ENCODE peak calls at places on chromosome 16, in four cellular contexts. One of them, this sample, is unnamed.

GRCh38 chr16:89324056-89325010 is 106.8 kb downstream of the ZNF778 start:
- DNase-seq in GM12878: peak
- DNase-seq in K562: no peak
- DNase-seq in endothelial cell of umbilical vein: no peak
- DNase-seq in this sample: peak

GRCh38 chr16:88773812-88774291 is 11.2 kb downstream of the PIEZO1 start:
- DNase-seq in GM12878: no peak
- DNase-seq in K562: peak
- DNase-seq in endothelial cell of umbilical vein: peak
- DNase-seq in this sample: peak

GRCh38 chr16:70590722-70591438 is 55.5 kb upstream of the IL34 start:
- DNase-seq in GM12878: no peak
- DNase-seq in K562: no peak
- DNase-seq in endothelial cell of umbilical vein: no peak
- DNase-seq in this sample: no peak

GRCh38 chr16:67181346-67181745 is 2.4 kb downstream of the MATCAP1 start:
- DNase-seq in GM12878: no peak
- DNase-seq in K562: no peak
- DNase-seq in endothelial cell of umbilical vein: peak
- DNase-seq in this sample: peak

GRCh38 chr16:50154369-50154947 is 1.4 kb downstream of the TENT4B start:
- DNase-seq in GM12878: no peak
- DNase-seq in K562: peak
- DNase-seq in endothelial cell of umbilical vein: peak
- DNase-seq in this sample: no peak

GRCh38 chr16:72493681-72494415 is 321.9 kb upstream of the PMFBP1 start:
- DNase-seq in GM12878: no peak
- DNase-seq in K562: no peak
- DNase-seq in endothelial cell of umbilical vein: no peak
- DNase-seq in this sample: peak

GRCh38 chr16:70746708-70747424 is 54.1 kb downstream of the VAC14 start:
- DNase-seq in GM12878: no peak
- DNase-seq in K562: peak
- DNase-seq in endothelial cell of umbilical vein: peak
- DNase-seq in this sample: peak

GRCh38 chr16:23351360-23351759 is 49.3 kb downstream of the SCNN1B start:
- DNase-seq in GM12878: no peak
- DNase-seq in K562: no peak
- DNase-seq in endothelial cell of umbilical vein: no peak
- DNase-seq in this sample: no peak

GRCh38 chr16:69109486-69110270 is 4.2 kb downstream of the HAS3 start:
- DNase-seq in GM12878: no peak
- DNase-seq in K562: no peak
- DNase-seq in endothelial cell of umbilical vein: no peak
- DNase-seq in this sample: no peak

GRCh38 chr16:20300312-20301097 is 26.8 kb downstream of the GP2 start:
- DNase-seq in GM12878: peak
- DNase-seq in K562: peak
- DNase-seq in endothelial cell of umbilical vein: peak
- DNase-seq in this sample: peak

GRCh38 chr16:74199842-74200124 is 96.8 kb upstream of the PSMD7 start:
- DNase-seq in GM12878: no peak
- DNase-seq in K562: no peak
- DNase-seq in endothelial cell of umbilical vein: no peak
- DNase-seq in this sample: no peak

GRCh38 chr16:70163596-70163995 is 10.0 kb upstream of the CLEC18C start:
- DNase-seq in GM12878: no peak
- DNase-seq in K562: no peak
- DNase-seq in endothelial cell of umbilical vein: no peak
- DNase-seq in this sample: no peak

GRCh38 chr16:65392831-65393565 is 271.1 kb upstream of the CDH11 start:
- DNase-seq in GM12878: no peak
- DNase-seq in K562: no peak
- DNase-seq in endothelial cell of umbilical vein: no peak
- DNase-seq in this sample: no peak

GRCh38 chr16:57485091-57485915 is 990 bp downstream of the DOK4 start:
- DNase-seq in GM12878: no peak
- DNase-seq in K562: no peak
- DNase-seq in endothelial cell of umbilical vein: no peak
- DNase-seq in this sample: no peak

GRCh38 chr16:77541131-77541530 is 106.3 kb upstream of the ADAMTS18 start:
- DNase-seq in GM12878: no peak
- DNase-seq in K562: no peak
- DNase-seq in endothelial cell of umbilical vein: no peak
- DNase-seq in this sample: no peak

GRCh38 chr16:80627108-80627507 is 86.3 kb downstream of the DYNLRB2 start:
- DNase-seq in GM12878: no peak
- DNase-seq in K562: no peak
- DNase-seq in endothelial cell of umbilical vein: no peak
- DNase-seq in this sample: no peak

GRCh38 chr16:11871193-11871592 is 19.9 kb upstream of the RSL1D1 start:
- DNase-seq in GM12878: no peak
- DNase-seq in K562: no peak
- DNase-seq in endothelial cell of umbilical vein: peak
- DNase-seq in this sample: peak

GRCh38 chr16:71443714-71444113 is 1.9 kb upstream of the TLE7 start:
- DNase-seq in GM12878: no peak
- DNase-seq in K562: no peak
- DNase-seq in endothelial cell of umbilical vein: no peak
- DNase-seq in this sample: no peak

GRCh38 chr16:23924138-23924537 is 88.4 kb downstream of the PRKCB start:
- DNase-seq in GM12878: peak
- DNase-seq in K562: no peak
- DNase-seq in endothelial cell of umbilical vein: no peak
- DNase-seq in this sample: no peak

GRCh38 chr16:11913425-11914079 is 2.2 kb downstream of the GSPT1 start:
- DNase-seq in GM12878: no peak
- DNase-seq in K562: peak
- DNase-seq in endothelial cell of umbilical vein: peak
- DNase-seq in this sample: peak

GRCh38 chr16:30092373-30093010 is 768 bp upstream of the TBX6 start:
- DNase-seq in GM12878: peak
- DNase-seq in K562: peak
- DNase-seq in endothelial cell of umbilical vein: peak
- DNase-seq in this sample: peak

GRCh38 chr16:30805370-30806169 is 18.6 kb upstream of the ZNF629 start:
- DNase-seq in GM12878: no peak
- DNase-seq in K562: peak
- DNase-seq in endothelial cell of umbilical vein: peak
- DNase-seq in this sample: peak

GRCh38 chr16:69057400-69058378 is 47.8 kb upstream of the HAS3 start:
- DNase-seq in GM12878: peak
- DNase-seq in K562: no peak
- DNase-seq in endothelial cell of umbilical vein: no peak
- DNase-seq in this sample: peak

GRCh38 chr16:78323315-78323714 is 223.9 kb downstream of the WWOX start:
- DNase-seq in GM12878: no peak
- DNase-seq in K562: no peak
- DNase-seq in endothelial cell of umbilical vein: no peak
- DNase-seq in this sample: no peak

GRCh38 chr16:19559242-19559910 is 3.9 kb downstream of the VPS35L start:
- DNase-seq in GM12878: no peak
- DNase-seq in K562: peak
- DNase-seq in endothelial cell of umbilical vein: peak
- DNase-seq in this sample: peak

GRCh38 chr16:11379420-11379819 is 34.2 kb downstream of the RMI2 start:
- DNase-seq in GM12878: peak
- DNase-seq in K562: no peak
- DNase-seq in endothelial cell of umbilical vein: no peak
- DNase-seq in this sample: peak

GRCh38 chr16:85891033-85891775 is 7.8 kb upstream of the IRF8 start:
- DNase-seq in GM12878: no peak
- DNase-seq in K562: no peak
- DNase-seq in endothelial cell of umbilical vein: no peak
- DNase-seq in this sample: peak

GRCh38 chr16:21984062-21984461 is 16.9 kb downstream of the PDZD9 start:
- DNase-seq in GM12878: no peak
- DNase-seq in K562: no peak
- DNase-seq in endothelial cell of umbilical vein: no peak
- DNase-seq in this sample: no peak

GRCh38 chr16:83771306-83771942 is 36.4 kb upstream of the HSBP1 start:
- DNase-seq in GM12878: no peak
- DNase-seq in K562: no peak
- DNase-seq in endothelial cell of umbilical vein: peak
- DNase-seq in this sample: no peak

GRCh38 chr16:83769397-83770008 is 38.3 kb upstream of the HSBP1 start:
- DNase-seq in GM12878: no peak
- DNase-seq in K562: no peak
- DNase-seq in endothelial cell of umbilical vein: no peak
- DNase-seq in this sample: no peak

GRCh38 chr16:83772806-83773205 is 35.0 kb upstream of the HSBP1 start:
- DNase-seq in GM12878: no peak
- DNase-seq in K562: no peak
- DNase-seq in endothelial cell of umbilical vein: no peak
- DNase-seq in this sample: no peak

GRCh38 chr16:83774066-83774465 is 33.7 kb upstream of the HSBP1 start:
- DNase-seq in GM12878: no peak
- DNase-seq in K562: no peak
- DNase-seq in endothelial cell of umbilical vein: no peak
- DNase-seq in this sample: no peak

DNA sequence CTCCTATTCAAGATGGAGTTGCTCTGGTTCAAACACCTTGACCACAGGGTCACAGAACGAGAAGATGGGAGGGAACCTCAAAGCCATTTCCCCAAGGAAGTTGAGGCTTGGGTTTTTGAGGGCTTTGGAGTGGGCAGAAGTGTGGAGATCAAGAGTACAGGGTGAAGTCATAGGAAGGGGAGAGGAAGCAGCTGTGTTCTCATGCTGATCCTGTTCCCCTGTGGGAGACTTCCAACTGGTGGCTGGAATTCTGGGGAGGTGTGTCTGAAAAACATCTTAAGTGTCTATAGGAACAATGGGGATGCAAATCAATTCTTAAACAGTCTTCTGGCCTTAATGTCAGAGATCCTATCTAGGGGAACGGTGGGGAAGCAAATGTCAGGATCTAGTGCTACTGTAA is 38.8 kb upstream of the HSBP1 start:
- DNase-seq in GM12878: no peak
- DNase-seq in K562: no peak
- DNase-seq in endothelial cell of umbilical vein: peak
- DNase-seq in this sample: no peak
- TF ChIP-seq FOS in GM12878: no peak
- TF ChIP-seq FOS in K562: no peak
- TF ChIP-seq FOS in endothelial cell of umbilical vein: peak
- TF ChIP-seq FOS in this sample: no peak

DNA sequence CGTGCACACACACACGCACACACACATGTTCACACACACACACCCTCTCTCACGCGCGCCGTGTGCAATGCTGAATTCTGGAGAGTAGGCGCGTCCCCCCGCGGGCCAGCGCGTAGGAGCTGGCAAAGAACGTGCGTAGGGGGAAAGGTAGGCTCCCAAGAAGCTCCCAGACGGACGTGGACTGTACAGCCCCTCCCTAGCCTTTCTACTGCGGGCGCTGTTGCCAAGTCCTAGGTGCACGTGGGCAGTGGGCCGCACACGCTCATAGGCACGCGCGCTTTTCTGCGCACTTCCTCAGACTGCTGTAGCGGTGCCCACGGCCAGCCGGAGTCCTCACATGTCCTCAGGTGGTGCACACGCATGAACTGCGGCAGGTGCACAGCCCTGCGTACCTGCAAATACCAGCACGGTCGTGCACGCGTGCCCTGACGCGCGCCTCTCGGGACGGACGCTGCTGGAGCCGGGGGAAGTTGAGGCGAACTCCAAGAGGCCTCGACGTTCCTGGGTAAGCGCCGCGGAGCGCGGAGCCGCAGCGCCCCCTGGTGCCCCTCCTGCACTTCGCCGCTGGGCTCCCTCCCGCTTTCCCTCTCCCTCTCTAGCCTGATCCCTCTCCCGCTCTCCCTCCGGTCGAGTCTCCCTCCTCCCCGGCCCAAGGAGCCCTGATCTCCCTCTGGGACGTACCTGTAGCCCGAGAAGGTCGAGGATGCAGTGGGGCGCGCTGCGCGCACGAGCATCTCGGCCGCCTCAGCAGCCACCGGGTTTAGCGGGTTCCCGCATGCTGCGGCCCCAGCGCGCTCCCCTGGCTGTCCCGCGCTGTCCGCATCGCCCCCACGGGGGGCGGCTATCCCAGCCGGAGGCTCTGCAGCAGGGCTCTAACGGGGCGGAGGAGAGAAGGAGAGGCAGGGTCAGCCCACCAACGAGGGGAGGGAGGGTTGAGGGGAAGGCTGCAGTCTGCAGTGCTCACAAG is 749 bp downstream of the GRIN2A start:
- DNase-seq in GM12878: no peak
- DNase-seq in K562: peak
- DNase-seq in endothelial cell of umbilical vein: peak
- DNase-seq in this sample: peak
- TF ChIP-seq FOS in GM12878: no peak
- TF ChIP-seq FOS in K562: no peak
- TF ChIP-seq FOS in endothelial cell of umbilical vein: no peak
- TF ChIP-seq FOS in this sample: no peak

DNA sequence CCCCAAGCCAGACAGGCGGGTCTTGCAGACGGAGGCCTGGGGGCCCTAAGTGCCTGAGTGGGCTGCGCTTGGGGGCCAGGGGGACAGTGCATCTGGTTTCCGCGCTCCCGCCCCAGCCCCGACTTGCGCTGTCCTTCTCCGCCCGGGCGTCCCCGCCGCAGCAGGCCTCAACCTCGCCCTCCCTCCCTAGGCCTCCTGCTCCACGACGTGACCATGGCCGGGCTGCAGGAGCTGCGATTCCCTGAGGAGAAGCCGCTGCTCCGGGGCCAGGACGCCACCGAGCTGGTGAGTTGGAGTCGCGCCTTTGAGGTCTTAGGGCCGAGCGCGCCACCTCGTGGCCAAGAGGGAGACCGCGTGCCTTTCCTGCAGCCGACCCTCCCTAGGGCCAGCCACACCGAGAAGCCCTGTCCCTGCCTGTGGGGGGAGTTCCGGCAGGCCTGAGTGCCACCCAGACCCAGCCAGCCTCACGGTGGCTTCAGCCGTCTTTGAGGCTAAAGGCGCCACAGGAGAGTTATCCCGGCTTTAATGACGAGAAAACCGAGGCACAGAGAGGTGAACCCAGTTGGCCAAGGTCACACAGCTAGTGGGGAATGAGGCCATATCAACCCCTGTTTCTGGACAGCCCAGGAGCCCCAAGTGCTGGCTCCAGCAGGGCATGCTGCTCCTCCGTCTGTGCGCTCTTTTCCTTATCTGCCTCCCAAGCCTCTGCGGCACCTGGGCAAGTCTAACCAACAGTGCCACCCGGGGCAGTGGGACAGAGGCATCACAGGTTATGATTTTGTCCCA is 12.2 kb upstream of the NDRG4 start:
- DNase-seq in GM12878: no peak
- DNase-seq in K562: peak
- DNase-seq in endothelial cell of umbilical vein: peak
- DNase-seq in this sample: peak
- TF ChIP-seq FOS in GM12878: no peak
- TF ChIP-seq FOS in K562: no peak
- TF ChIP-seq FOS in endothelial cell of umbilical vein: no peak
- TF ChIP-seq FOS in this sample: no peak

DNA sequence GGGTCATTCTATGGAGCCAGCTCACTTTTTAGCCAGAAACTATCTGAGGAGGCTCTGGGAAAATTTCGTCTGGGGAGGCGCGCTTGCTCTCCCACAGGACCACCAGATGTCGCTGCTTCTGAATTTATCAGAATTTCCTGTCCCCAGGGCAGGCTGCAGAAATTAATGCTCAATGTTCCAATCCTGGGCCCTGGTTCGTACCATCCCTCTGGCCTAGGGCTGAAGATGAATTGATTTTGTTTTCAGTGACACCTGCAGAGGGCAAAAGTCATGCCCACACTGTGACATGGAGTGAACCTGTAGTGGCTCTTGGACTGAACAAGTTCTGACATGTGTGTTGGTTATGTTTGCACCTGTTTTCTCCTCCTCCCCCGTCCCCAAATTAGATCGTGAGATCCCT is 482.6 kb downstream of the NPIPA7 start:
- DNase-seq in GM12878: peak
- DNase-seq in K562: peak
- DNase-seq in endothelial cell of umbilical vein: no peak
- DNase-seq in this sample: peak
- TF ChIP-seq FOS in GM12878: no peak
- TF ChIP-seq FOS in K562: no peak
- TF ChIP-seq FOS in endothelial cell of umbilical vein: no peak
- TF ChIP-seq FOS in this sample: no peak

This sample was measured in IMR-90.